ENCODE peak calls at places on chromosomes 16 and 17, in eight cellular contexts. L, Y, F, A, S, I, U and G are unnamed samples.

GRCh38 chr17:46742539-46743270 is 75.8 kb downstream of the WNT3 start:
- DNase-seq in F (no peak), Y (peak), A (peak), L (peak), S (no peak), I (no peak), U (peak), G (peak)

GRCh38 chr17:37774508-37774907 is 29.6 kb upstream of the HNF1B start:
- DNase-seq in U (no peak), Y (peak), S (no peak), I (no peak), F (no peak), L (no peak), A (no peak), G (no peak)

GRCh38 chr16:54142787-54143186 is 143.8 kb downstream of the IRX3 start:
- DNase-seq in A (no peak), F (no peak), L (no peak), S (no peak), I (no peak), U (no peak), Y (no peak), G (no peak)

GRCh38 chr17:56596741-56597494 is 3.4 kb downstream of the NOG start:
- DNase-seq in A (no peak), Y (no peak), S (no peak), F (no peak), I (peak), L (peak), U (no peak), G (no peak)

GRCh38 chr17:5707482-5707881 is 123.2 kb upstream of the NLRP1 start:
- DNase-seq in Y (no peak), A (no peak), I (no peak), U (no peak), L (no peak), S (no peak), F (no peak), G (no peak)

GRCh38 chr16:52574105-52574437 is 27.1 kb upstream of the TOX3 start:
- DNase-seq in Y (no peak), I (no peak), A (no peak), S (no peak), F (no peak), U (no peak), L (no peak), G (no peak)

GRCh38 chr17:48270896-48271295 is 159.1 kb downstream of the SKAP1 start:
- DNase-seq in I (no peak), Y (no peak), A (no peak), U (no peak), L (no peak), F (no peak), S (no peak), G (no peak)

GRCh38 chr17:28712037-28712704 is 483 bp upstream of the PROCA1 start:
- DNase-seq in Y (peak), L (peak), S (peak), A (no peak), F (peak), U (no peak), I (peak), G (no peak)

GRCh38 chr17:80962356-80963329 is 29.0 kb upstream of the CHMP6 start:
- DNase-seq in A (no peak), L (no peak), Y (no peak), I (no peak), S (no peak), U (no peak), F (no peak), G (no peak)

GRCh38 chr17:46151762-46152161 is 41.5 kb downstream of the KANSL1 start:
- DNase-seq in S (no peak), A (no peak), U (no peak), Y (no peak), F (no peak), L (no peak), I (no peak), G (no peak)

GRCh38 chr17:859461-860195 is 77.5 kb downstream of the MRM3 start:
- DNase-seq in U (no peak), S (no peak), L (no peak), I (no peak), Y (no peak), F (peak), A (no peak), G (no peak)

GRCh38 chr17:30208214-30208613 is 27.3 kb downstream of the SLC6A4 start:
- DNase-seq in I (no peak), L (no peak), S (no peak), Y (no peak), F (no peak), U (no peak), A (no peak), G (no peak)

GRCh38 chr16:12362482-12363458 is 386.2 kb downstream of the SNX29 start:
- DNase-seq in L (no peak), A (no peak), S (no peak), U (no peak), Y (no peak), I (no peak), F (no peak), G (no peak)

GRCh38 chr17:2716649-2717048 is 5.1 kb upstream of the CLUH start:
- DNase-seq in L (no peak), S (no peak), I (peak), Y (no peak), A (no peak), F (no peak), U (no peak), G (no peak)

GRCh38 chr17:561118-561517 is 153.5 kb downstream of the VPS53 start:
- DNase-seq in L (no peak), A (no peak), S (no peak), F (no peak), U (no peak), I (no peak), Y (peak), G (no peak)

GRCh38 chr17:77778636-77779524 is 179.6 kb upstream of the TNRC6C start:
- DNase-seq in A (peak), I (no peak), F (peak), S (peak), L (no peak), U (peak), Y (no peak), G (peak)

GRCh38 chr17:65519471-65519870 is 42.0 kb downstream of the AXIN2 start:
- DNase-seq in I (no peak), U (no peak), L (no peak), Y (no peak), A (no peak), S (no peak), F (no peak), G (no peak)

GRCh38 chr16:24610421-24610765 is 71.0 kb downstream of the RBBP6 start:
- DNase-seq in L (peak), I (peak), F (peak), S (peak), Y (peak), U (no peak), A (no peak), G (no peak)

GRCh38 chr17:1267471-1267947 is 2.7 kb upstream of the BHLHA9 start:
- DNase-seq in A (peak), S (no peak), F (peak), L (no peak), I (peak), Y (no peak), U (peak), G (no peak)

GRCh38 chr17:75224983-75225382 is 19.5 kb downstream of the NUP85 start:
- DNase-seq in Y (no peak), I (peak), F (no peak), A (no peak), S (no peak), L (no peak), U (no peak), G (no peak)

GRCh38 chr17:27481327-27481726 is 25.1 kb downstream of the KSR1 start:
- DNase-seq in U (no peak), Y (peak), S (no peak), F (no peak), L (no peak), I (no peak), A (no peak), G (no peak)

GRCh38 chr17:2041561-2042354 is at the start of gene OVCA2:
- DNase-seq in S (peak), Y (peak), U (peak), I (peak), F (peak), L (peak), A (peak), G (peak)

GRCh38 chr17:38925263-38925995 is at the start of gene LASP1NB:
- DNase-seq in F (peak), Y (no peak), A (no peak), S (no peak), L (peak), I (peak), U (no peak), G (no peak)

GRCh38 chr17:2174471-2175293 is 119.8 kb downstream of the HIC1 start:
- DNase-seq in Y (no peak), U (no peak), A (peak), L (peak), F (peak), I (no peak), S (peak), G (peak)

GRCh38 chr17:50831430-50832064 is 3.8 kb upstream of the WFIKKN2 start:
- DNase-seq in S (no peak), I (peak), Y (no peak), U (peak), A (no peak), F (peak), L (no peak), G (no peak)

GRCh38 chr17:41455236-41455635 is 11.9 kb downstream of the KRT32 start:
- DNase-seq in L (no peak), Y (no peak), I (no peak), S (no peak), A (no peak), F (no peak), U (no peak), G (no peak)

GRCh38 chr16:5042574-5043171 is 8.9 kb upstream of the NAGPA start:
- DNase-seq in U (no peak), A (no peak), F (no peak), S (no peak), I (peak), Y (peak), L (peak), G (no peak)

GRCh38 chr16:71923941-71924690 is 28.8 kb downstream of the IST1 start:
- DNase-seq in U (peak), I (no peak), Y (no peak), L (no peak), A (no peak), S (no peak), F (no peak), G (no peak)

GRCh38 chr17:74446551-74447500 is 14.9 kb downstream of the GPRC5C start:
- DNase-seq in F (peak), I (peak), S (peak), Y (peak), A (no peak), L (no peak), U (peak), G (no peak)

GRCh38 chr16:89290472-89290871 is 73.0 kb downstream of the ZNF778 start:
- DNase-seq in A (no peak), U (no peak), S (peak), F (no peak), Y (no peak), I (peak), L (no peak), G (no peak)

GRCh38 chr17:2068589-2069051 is 13.7 kb downstream of the HIC1 start:
- DNase-seq in S (no peak), L (no peak), Y (no peak), I (no peak), F (no peak), A (no peak), U (no peak), G (no peak)

GRCh38 chr17:28758411-28759121 is 14.8 kb downstream of the TRAF4 start:
- DNase-seq in U (no peak), L (no peak), F (no peak), A (no peak), Y (no peak), S (no peak), I (no peak), G (no peak)

GRCh38 chr17:40033339-40033738 is 18.1 kb downstream of the CSF3 start:
- DNase-seq in I (no peak), F (no peak), Y (no peak), L (no peak), U (no peak), S (peak), A (no peak), G (no peak)

GRCh38 chr17:6908807-6909206 is 77.3 kb upstream of the TEKT1 start:
- DNase-seq in F (no peak), I (no peak), U (no peak), L (no peak), Y (no peak), S (peak), A (no peak), G (no peak)

GRCh38 chr17:47978324-47978723 is 7.4 kb downstream of the CDK5RAP3 start:
- DNase-seq in S (no peak), L (peak), A (peak), F (no peak), I (peak), U (no peak), Y (peak), G (no peak)

GRCh38 chr16:62068747-62069146 is 32.5 kb upstream of the CDH8 start:
- DNase-seq in L (no peak), A (peak), Y (peak), I (peak), U (no peak), S (no peak), F (no peak), G (no peak)

DNA sequence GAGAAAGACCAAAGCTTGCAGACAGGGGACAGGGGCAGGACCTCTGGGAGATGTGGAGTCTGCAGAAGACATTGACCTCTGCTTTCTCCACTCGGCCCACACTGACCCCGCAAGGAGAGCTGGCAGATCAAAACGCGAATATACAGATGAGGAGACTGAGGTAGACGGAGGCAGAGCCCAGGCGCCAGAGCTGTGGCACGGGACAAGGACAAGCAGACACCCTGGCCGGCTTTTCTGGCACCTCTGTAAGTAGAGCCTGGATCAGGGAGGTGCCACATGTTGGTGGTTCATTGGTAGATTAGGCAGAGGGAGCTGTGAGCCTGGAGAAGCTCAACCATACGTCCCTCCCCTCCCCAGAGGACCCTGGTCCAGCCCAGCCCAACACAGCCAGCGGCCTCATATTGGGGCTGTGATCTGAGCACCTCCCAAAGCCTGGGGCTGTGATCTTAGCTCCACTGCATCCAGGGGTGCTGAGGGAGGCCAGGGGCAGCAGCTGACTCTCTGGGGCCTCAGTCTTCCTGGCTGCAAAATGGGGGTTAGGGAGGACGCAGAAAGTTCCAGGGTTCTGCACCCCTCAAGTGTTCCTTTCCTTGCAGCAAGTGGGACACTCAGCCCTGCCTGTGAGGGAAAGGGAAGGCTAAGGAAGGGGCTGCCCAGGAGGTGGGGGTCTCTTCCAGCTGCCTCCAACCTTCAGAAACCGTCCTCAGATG is 4.0 kb downstream of the NATD1 start:
- DNase-seq in F (no peak), L (no peak), I (peak), U (no peak), A (no peak), Y (no peak), S (no peak), G (no peak)
- H3K4me3 ChIP-seq in F (no peak), L (no peak), I (no peak), U (no peak), A (no peak), Y (no peak), S (no peak), G (no peak)

DNA sequence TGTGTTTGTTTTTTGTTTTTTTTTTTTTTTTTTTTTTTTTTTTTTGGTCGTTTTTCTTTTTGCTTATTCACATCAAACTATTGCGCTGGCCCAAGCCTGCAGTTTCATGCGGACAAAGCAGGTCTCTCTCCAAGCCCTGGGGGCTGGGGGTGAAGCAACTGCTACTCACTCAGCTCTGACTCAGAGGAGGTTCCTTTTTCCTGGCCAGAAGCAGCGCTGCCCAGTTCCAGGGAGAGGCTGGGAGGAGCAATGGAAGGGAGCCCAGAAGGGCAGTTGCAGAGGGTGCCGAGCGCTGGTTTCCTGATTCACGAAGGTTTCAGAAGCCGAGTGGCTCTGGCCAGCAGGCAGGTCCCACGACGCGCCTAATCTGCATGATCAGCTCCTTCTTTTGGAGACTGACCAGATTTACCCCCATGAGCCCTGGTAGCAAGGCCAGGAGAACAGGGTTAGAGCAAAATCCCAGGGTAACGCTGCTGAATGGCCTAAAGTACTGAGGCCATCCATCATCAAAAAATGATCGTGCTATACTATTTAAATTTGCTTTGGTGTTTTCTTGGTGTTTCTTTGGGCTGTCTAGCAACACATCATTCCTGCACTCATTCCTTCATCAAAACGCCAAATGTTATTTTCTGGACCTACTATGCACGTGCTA is 144.7 kb upstream of the SOX9 start:
- DNase-seq in L (no peak), A (peak), U (peak), S (peak), Y (peak), F (peak), I (peak), G (peak)
- H3K4me3 ChIP-seq in L (no peak), A (no peak), U (peak), S (no peak), Y (no peak), F (no peak), I (no peak), G (no peak)

GRCh38 chr16:80517846-80518245 is 22.9 kb upstream of the DYNLRB2 start:
- DNase-seq in I (no peak), Y (no peak), S (no peak), U (no peak), A (no peak), F (no peak), L (no peak), G (no peak)
- H3K4me3 ChIP-seq in I (no peak), Y (no peak), S (no peak), U (no peak), A (no peak), F (no peak), L (no peak), G (no peak)

DNA sequence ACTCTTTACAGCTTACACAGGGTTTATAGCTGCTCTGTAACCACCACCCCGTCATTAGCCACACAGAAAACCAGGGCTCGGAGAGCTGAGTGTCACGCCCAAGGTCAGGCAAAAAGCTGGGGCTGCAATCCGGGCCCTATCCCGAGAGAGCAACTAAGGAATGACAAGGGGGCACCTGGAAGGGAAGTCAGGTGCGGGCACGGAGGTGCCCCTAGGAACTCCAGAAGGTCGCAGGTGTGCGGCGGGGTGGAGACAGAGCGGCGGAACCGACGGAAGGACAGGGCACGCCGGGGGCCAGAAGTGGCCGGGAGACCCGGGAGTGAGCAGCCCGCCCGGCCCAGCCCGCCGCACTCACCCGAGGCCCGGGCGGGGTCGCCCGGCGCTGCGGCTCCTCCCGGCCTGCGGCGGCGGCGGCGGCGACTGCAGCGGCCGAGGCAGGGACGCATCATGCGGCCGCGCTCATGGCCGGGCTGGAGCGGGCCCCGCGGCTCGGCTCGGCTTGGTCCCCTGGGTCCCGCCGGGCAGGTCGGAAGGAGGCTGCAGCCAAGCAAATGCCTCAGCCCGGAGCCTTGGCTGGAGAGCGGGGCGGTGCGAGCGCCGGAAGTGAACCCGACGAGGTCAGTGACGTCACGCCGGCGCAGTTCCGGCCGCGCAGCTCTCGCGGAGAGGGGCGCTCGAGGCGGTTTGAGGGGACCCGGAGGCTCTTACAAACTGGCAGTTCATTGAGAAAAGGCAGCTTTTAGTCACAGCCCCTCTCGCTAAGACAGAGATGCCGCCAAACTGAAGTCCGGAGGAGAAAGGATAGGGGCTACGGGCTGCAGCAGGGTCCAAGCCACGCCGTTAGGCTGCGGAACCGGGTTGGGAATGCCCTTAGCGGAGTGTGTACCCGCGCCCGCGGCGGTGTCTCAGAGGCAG is at the start of gene ZDHHC7:
- DNase-seq in U (peak), F (peak), I (peak), Y (peak), L (peak), A (peak), S (peak), G (peak)
- H3K4me3 ChIP-seq in U (peak), F (peak), I (peak), Y (peak), L (peak), A (peak), S (peak), G (peak)